ENCODE peak calls at places on chromosomes 13 and 19, in eight cellular contexts. Z is fibroblast of the conjunctiva; A is activated T-cell treated with anti-CD3 and anti-CD28 coated beads, Interleukin-2, amount 50 U/mL, for 72 hours; P is heart right ventricle; V is esophagus squamous epithelium; N is HTR-8/SVneo; W is CD4-positive, CD25-positive, alpha-beta regulatory T cell; S is dorsolateral prefrontal cortex. T is an unnamed sample.

GRCh38 chr19:50725218-50725931 is 2.2 kb downstream of the CLEC11A start:
- DNase-seq in Z (no peak), A (no peak), P (no peak), V (no peak), N (peak; percentile 59), W (no peak), S (no peak), T (no peak)

GRCh38 chr19:55066107-55066709 is 3.3 kb upstream of the RDH13 start:
- DNase-seq in Z (no peak), A (no peak), P (no peak), V (no peak), N (no peak), W (no peak), S (no peak), T (no peak)

GRCh38 chr19:12202250-12202649 is 39.4 kb downstream of the ZNF136 start:
- DNase-seq in Z (no peak), A (peak; percentile 66), P (peak; percentile 16), V (no peak), N (no peak), W (peak; percentile 48), S (no peak), T (no peak)

GRCh38 chr13:110799246-110800236 is 86.0 kb downstream of the ING1 start:
- DNase-seq in Z (peak; percentile 61), A (no peak), P (peak; percentile 62), V (no peak), N (no peak), W (no peak), S (no peak), T (peak; percentile 59)

GRCh38 chr13:101523732-101524131 is 71.3 kb downstream of the ITGBL1 start:
- DNase-seq in Z (no peak), A (no peak), P (peak; percentile 19), V (no peak), N (no peak), W (no peak), S (no peak), T (no peak)

GRCh38 chr19:931860-932646 is 6.2 kb downstream of the ARID3A start:
- DNase-seq in Z (no peak), A (no peak), P (no peak), V (no peak), N (no peak), W (no peak), S (no peak), T (no peak)

GRCh38 chr13:40780822-40781401 is 8.5 kb upstream of the SLC25A15 start:
- DNase-seq in Z (no peak), A (no peak), P (no peak), V (no peak), N (no peak), W (no peak), S (no peak), T (no peak)

GRCh38 chr13:41978007-41978406 is 17.1 kb upstream of the VWA8 start:
- DNase-seq in Z (no peak), A (no peak), P (no peak), V (no peak), N (no peak), W (no peak), S (no peak), T (no peak)

GRCh38 chr13:79435549-79435948 is 29.5 kb upstream of the RBM26 start:
- DNase-seq in Z (no peak), A (no peak), P (no peak), V (no peak), N (no peak), W (no peak), S (no peak), T (no peak)

T was measured in AG09319.